ENCODE peak calls at places on chromosomes 1 and 21, in six cellular contexts. H is stimulated activated CD4-positive, alpha-beta T cell treated with anti-CD3 and anti-CD28 coated beads, Interleukin-15, amount 100 ng/mL, for 1 hour; R is ovary; W is COR-L47; B is head of caudate nucleus; K is AG04450. Q is an unnamed sample.

GRCh38 chr1:224203243-224204016 is 20.4 kb downstream of the DEGS1 start:
- DNase-seq in K (no peak), W (no peak), B (peak), H (no peak), R (no peak), Q (no peak)

GRCh38 chr1:51955797-51956527 is 34.5 kb downstream of the RAB3B start:
- DNase-seq in W (peak), H (no peak), K (no peak), B (no peak), R (no peak), Q (no peak)

GRCh38 chr1:228166170-228166936 is 749 bp downstream of the IBA57 start:
- DNase-seq in R (peak), K (no peak), H (no peak), B (peak), W (peak), Q (no peak)

GRCh38 chr1:56322211-56322610 is 257.2 kb downstream of the PLPP3 start:
- DNase-seq in W (no peak), R (no peak), K (no peak), B (no peak), H (no peak), Q (no peak)

GRCh38 chr21:41612674-41613250 is 104.8 kb upstream of the TMPRSS2 start:
- DNase-seq in H (no peak), W (peak), K (peak), B (peak), R (peak), Q (no peak)

GRCh38 chr21:41620541-41620940 is 112.6 kb upstream of the TMPRSS2 start:
- DNase-seq in K (no peak), B (no peak), W (no peak), H (no peak), R (no peak), Q (no peak)

GRCh38 chr1:171141336-171142051 is 43.6 kb upstream of the FMO2 start:
- DNase-seq in K (peak), W (no peak), B (no peak), R (peak), H (no peak), Q (no peak)

GRCh38 chr1:20227704-20228103 is 41.4 kb upstream of the PLA2G2C start:
- DNase-seq in K (no peak), H (no peak), B (no peak), R (no peak), W (no peak), Q (no peak)

GRCh38 chr1:247357062-247357780 is 25.6 kb upstream of the ZNF496 start:
- DNase-seq in B (no peak), R (no peak), H (no peak), W (no peak), K (peak), Q (no peak)

GRCh38 chr1:40739455-40740008 is 44.1 kb upstream of the KCNQ4 start:
- DNase-seq in B (no peak), H (no peak), K (no peak), R (no peak), W (no peak), Q (no peak)

GRCh38 chr1:183206538-183207117 is 20.6 kb downstream of the LAMC2 start:
- DNase-seq in K (no peak), R (no peak), B (no peak), W (no peak), H (no peak), Q (no peak)

Q was measured in activated T-helper 1 cell treated with anti-CD3 and anti-CD28 coated beads, Interleukin-2, amount 50 U/mL, for 16 hours.